ENCODE peak calls at places on chromosomes 5 and 9, in seven cellular contexts. A is IMR-90, F is lower lobe of right lung, H is GM12865, B is A549, S is astrocyte, V is heart right ventricle. Z is an unnamed sample.

GRCh38 chr9:34452568-34452967 is 5.8 kb downstream of the FAM219A start:
- DNase-seq in A (no peak), F (no peak), H (no peak), B (no peak), S (no peak), V (no peak), Z (no peak)

GRCh38 chr5:172766287-172767104 is 4.5 kb downstream of the DUSP1 start:
- DNase-seq in A (peak; percentile 94), F (peak; percentile 70), H (no peak), B (peak; percentile 89), S (peak; percentile 83), V (peak; percentile 87), Z (peak; percentile 92)

GRCh38 chr9:71911061-71911907 is at the start of the genes ABHD17B and C9orf85:
- DNase-seq in A (peak; percentile 99), F (peak; percentile 99), H (peak; percentile 99), B (peak; percentile 99), S (peak; percentile 98), V (peak; percentile 99), Z (peak; percentile 98)

GRCh38 chr9:31597977-31598376 is 786.5 kb upstream of the ACO1 start:
- DNase-seq in A (no peak), F (no peak), H (peak; percentile 42), B (no peak), S (peak; percentile 76), V (no peak), Z (peak; percentile 96)

GRCh38 chr9:29390859-29391258 is 1817.6 kb upstream of the C9orf72 start:
- DNase-seq in A (no peak), F (no peak), H (no peak), B (no peak), S (no peak), V (no peak), Z (no peak)

GRCh38 chr9:133003071-133003461 is 24.6 kb downstream of the GFI1B start:
- DNase-seq in A (no peak), F (no peak), H (no peak), B (no peak), S (no peak), V (no peak), Z (no peak)

GRCh38 chr5:32713396-32714381 is 2.6 kb downstream of the NPR3 start:
- DNase-seq in A (peak; percentile 57), F (peak; percentile 60), H (no peak), B (no peak), S (no peak), V (no peak), Z (peak; percentile 64)

GRCh38 chr5:158609729-158610128 is 490.0 kb downstream of the EBF1 start:
- DNase-seq in A (no peak), F (no peak), H (no peak), B (no peak), S (peak; percentile 70), V (no peak), Z (no peak)

GRCh38 chr9:121599186-121599871 is 52.1 kb upstream of the DAB2IP start:
- DNase-seq in A (peak; percentile 26), F (peak; percentile 93), H (no peak), B (peak; percentile 64), S (peak; percentile 16), V (peak; percentile 78), Z (peak; percentile 15)

GRCh38 chr5:160315968-160316367 is 3.6 kb upstream of the CCNJL start:
- DNase-seq in A (peak; percentile 73), F (no peak), H (peak; percentile 32), B (peak; percentile 94), S (peak; percentile 47), V (no peak), Z (peak; percentile 95)

GRCh38 chr9:99385215-99385614 is 163.1 kb downstream of the SEC61B start:
- DNase-seq in A (no peak), F (no peak), H (no peak), B (no peak), S (no peak), V (no peak), Z (no peak)
- TF ChIP-seq CTCF in A (no peak), F (no peak), H (no peak), B (no peak), S (no peak), V (no peak), Z (no peak)

GRCh38 chr9:14095272-14095671 is 218.7 kb downstream of the NFIB start:
- DNase-seq in A (no peak), F (no peak), H (no peak), B (no peak), S (no peak), V (no peak), Z (no peak)
- H3K4me3 ChIP-seq in A (no peak overlapping the region), F (no peak overlapping the region), H (no peak overlapping the region), B (no peak overlapping the region), S (no peak overlapping the region), V (peak overlapping the region; percentile 32), Z (no peak overlapping the region)

GRCh38 chr9:95434116-95435073 is 82.4 kb downstream of the PTCH1 start:
- DNase-seq in A (no peak), F (no peak), H (no peak), B (no peak), S (no peak), V (no peak), Z (no peak)
- TF ChIP-seq CTCF in A (no peak), F (no peak), H (no peak), B (no peak), S (no peak), V (no peak), Z (no peak)

GRCh38 chr5:156476704-156477103 is 149.7 kb downstream of the SGCD start:
- DNase-seq in A (no peak), F (no peak), H (no peak), B (no peak), S (no peak), V (no peak), Z (no peak)
- H3K4me3 ChIP-seq in A (no peak overlapping the region), F (no peak overlapping the region), H (no peak overlapping the region), B (no peak overlapping the region), S (no peak overlapping the region), V (no peak overlapping the region), Z (no peak overlapping the region)